ENCODE peak calls at places on chromosomes 3 and 15, in seven cellular contexts. D is cardiac fibroblast; V is stimulated activated CD4-positive, alpha-beta T cell treated with anti-CD3 and anti-CD28 coated beads, Interleukin-2, amount 100 ng/mL, for 48 hours; O is A549; N is iris pigment epithelial cell; U is ureter; Z is activated CD8-positive, alpha-beta memory T cell treated with anti-CD3 and anti-CD28 coated beads for 48 hours. L is an unnamed sample.

GRCh38 chr15:70036585-70037343 is 61.0 kb downstream of the TLE3 start:
- DNase-seq in D (no peak), V (no peak), O (no peak), N (no peak), U (no peak), Z (no peak), L (no peak)

GRCh38 chr3:113287111-113287817 is 75.9 kb downstream of the BOC start:
- DNase-seq in D (peak), V (no peak), O (peak), N (peak), U (no peak), Z (no peak), L (peak)

GRCh38 chr3:76353683-76354082 is 568.3 kb upstream of the ZNF717 start:
- DNase-seq in D (no peak), V (no peak), O (no peak), N (no peak), U (no peak), Z (no peak), L (no peak)

GRCh38 chr15:93073465-93073952 is 15.5 kb downstream of the RGMA start:
- DNase-seq in D (peak), V (no peak), O (no peak), N (no peak), U (no peak), Z (no peak), L (no peak)

GRCh38 chr3:179673522-179673921 is 20.7 kb downstream of the USP13 start:
- DNase-seq in D (no peak), V (no peak), O (no peak), N (no peak), U (no peak), Z (no peak), L (no peak)

GRCh38 chr15:62253294-62253693 is 88.2 kb upstream of the C2CD4B start:
- DNase-seq in D (no peak), V (no peak), O (peak), N (no peak), U (no peak), Z (no peak), L (no peak)

GRCh38 chr15:99087405-99087943 is 17.4 kb upstream of the SYNM start:
- DNase-seq in D (no peak), V (no peak), O (no peak), N (no peak), U (peak), Z (no peak), L (no peak)

GRCh38 chr3:107985496-107985895 is 105.3 kb downstream of the CD47 start:
- DNase-seq in D (peak), V (peak), O (no peak), N (no peak), U (no peak), Z (no peak), L (no peak)

GRCh38 chr3:98914210-98915080 is 12.9 kb upstream of the DCBLD2 start:
- DNase-seq in D (peak), V (no peak), O (peak), N (peak), U (no peak), Z (no peak), L (no peak)

GRCh38 chr3:117997201-117998049 is 1037.2 kb downstream of the IGSF11 start:
- DNase-seq in D (peak), V (peak), O (peak), N (peak), U (peak), Z (peak), L (peak)

GRCh38 chr3:179464296-179465092 is 13.2 kb upstream of the GNB4 start:
- DNase-seq in D (no peak), V (no peak), O (no peak), N (no peak), U (peak), Z (no peak), L (no peak)

GRCh38 chr15:35115155-35115725 is 30.1 kb upstream of the NANOGP8 start:
- DNase-seq in D (no peak), V (no peak), O (no peak), N (peak), U (no peak), Z (no peak), L (peak)

GRCh38 chr3:150184426-150185071 is 213.9 kb upstream of the PFN2 start:
- DNase-seq in D (peak), V (no peak), O (peak), N (peak), U (no peak), Z (no peak), L (no peak)

GRCh38 chr3:98730338-98730737 is 32.8 kb upstream of the ST3GAL6 start:
- DNase-seq in D (peak), V (no peak), O (no peak), N (peak), U (no peak), Z (no peak), L (no peak)

GRCh38 chr3:125381314-125381713 is 6.2 kb upstream of the ZNF148 start:
- DNase-seq in D (no peak), V (no peak), O (no peak), N (peak), U (no peak), Z (no peak), L (peak)

GRCh38 chr3:161920196-161920595 is 423.6 kb downstream of the OTOL1 start:
- DNase-seq in D (peak), V (no peak), O (no peak), N (peak), U (no peak), Z (no peak), L (peak)

GRCh38 chr15:23447107-23447500 is at the start of gene GOLGA6L2:
- DNase-seq in D (no peak), V (no peak), O (peak), N (no peak), U (no peak), Z (no peak), L (no peak)

GRCh38 chr15:90402230-90402629 is 14.2 kb downstream of the IQGAP1 start:
- DNase-seq in D (peak), V (no peak), O (peak), N (peak), U (no peak), Z (no peak), L (peak)

GRCh38 chr15:83654379-83655236 is 685 bp downstream of the ADAMTSL3 start:
- DNase-seq in D (no peak), V (no peak), O (no peak), N (no peak), U (no peak), Z (no peak), L (no peak)

GRCh38 chr3:123511726-123512125 is 62.8 kb upstream of the ADCY5 start:
- DNase-seq in D (no peak), V (no peak), O (no peak), N (peak), U (no peak), Z (no peak), L (no peak)

GRCh38 chr3:161957467-161957866 is 460.9 kb downstream of the OTOL1 start:
- DNase-seq in D (peak), V (no peak), O (no peak), N (peak), U (no peak), Z (no peak), L (peak)

GRCh38 chr3:169746924-169747323 is 17.9 kb downstream of the TERC start:
- DNase-seq in D (no peak), V (no peak), O (no peak), N (no peak), U (no peak), Z (no peak), L (no peak)

GRCh38 chr3:153756816-153757215 is 364.4 kb upstream of the ARHGEF26 start:
- DNase-seq in D (peak), V (no peak), O (no peak), N (peak), U (no peak), Z (no peak), L (no peak)

GRCh38 chr3:168678730-168679129 is 583.0 kb upstream of the GOLIM4 start:
- DNase-seq in D (no peak), V (no peak), O (no peak), N (no peak), U (no peak), Z (no peak), L (no peak)

GRCh38 chr3:15665510-15666150 is 64.1 kb downstream of the BTD start:
- DNase-seq in D (no peak), V (no peak), O (no peak), N (no peak), U (no peak), Z (no peak), L (no peak)

GRCh38 chr3:38579551-38580449 is 69.7 kb downstream of the SCN5A start:
- DNase-seq in D (peak), V (no peak), O (no peak), N (peak), U (peak), Z (no peak), L (no peak)